ENCODE peak calls at places on chromosome 16, in six cellular contexts. T is heart right ventricle; L is stimulated activated CD8-positive, alpha-beta memory T cell treated with anti-CD3 and anti-CD28 coated beads, Interleukin-7, amount 100 ng/mL, for 1 hour; E is DMS153; H is NCI-H345; X is foreskin keratinocyte. W is an unnamed sample.

GRCh38 chr16:57810197-57811024 is 8.1 kb upstream of the KIFC3 start:
- DNase-seq in H (peak; percentile 32), L (peak; percentile 53), X (peak; percentile 88), E (peak; percentile 59), T (peak; percentile 72), W (peak; percentile 89)

GRCh38 chr16:56988948-56989945 is at the start of gene NLRC5:
- DNase-seq in E (peak; percentile 51), L (peak; percentile 82), X (peak; percentile 68), H (peak; percentile 61), T (peak; percentile 85), W (peak; percentile 83)

GRCh38 chr16:76241735-76242134 is 35.5 kb upstream of the CNTNAP4 start:
- DNase-seq in H (no peak), T (no peak), L (no peak), X (no peak), E (no peak), W (no peak)

GRCh38 chr16:64144612-64145011 is 977.3 kb downstream of the CDH11 start:
- DNase-seq in X (no peak), T (no peak), E (no peak), H (no peak), L (no peak), W (no peak)

GRCh38 chr16:82671743-82672142 is 45.0 kb downstream of the CDH13 start:
- DNase-seq in L (no peak), X (no peak), E (no peak), T (no peak), H (no peak), W (no peak)

GRCh38 chr16:57422026-57422944 is 17.7 kb downstream of the CCL17 start:
- DNase-seq in E (peak; percentile 19), X (peak; percentile 36), H (peak; percentile 0), L (no peak), T (no peak), W (peak; percentile 53)

GRCh38 chr16:68416057-68417046 is 32.0 kb downstream of the SMPD3 start:
- DNase-seq in T (no peak), H (peak; percentile 80), E (peak; percentile 98), L (no peak), X (no peak), W (no peak)

GRCh38 chr16:86396318-86396882 is 113.9 kb upstream of the FOXF1 start:
- DNase-seq in T (no peak), L (no peak), E (no peak), H (no peak), X (no peak), W (peak; percentile 71)

GRCh38 chr16:88691924-88692560 is 5.7 kb upstream of the SNAI3 start:
- DNase-seq in H (no peak), E (no peak), X (no peak), T (no peak), L (no peak), W (no peak)

GRCh38 chr16:67514382-67514828 is 14.2 kb upstream of the RIPOR1 start:
- DNase-seq in T (peak; percentile 62), H (peak; percentile 61), X (peak; percentile 65), E (peak; percentile 56), L (peak; percentile 55), W (peak; percentile 68)

GRCh38 chr16:67936124-67936875 is at the start of gene PSMB10:
- DNase-seq in L (peak; percentile 42), T (peak; percentile 52), H (no peak), X (peak; percentile 63), E (no peak), W (peak; percentile 74)

GRCh38 chr16:57133911-57134310 is 41.5 kb downstream of the CPNE2 start:
- DNase-seq in X (no peak), T (no peak), E (no peak), L (no peak), H (no peak), W (no peak)

GRCh38 chr16:27480761-27481160 is 69.0 kb downstream of the GTF3C1 start:
- DNase-seq in H (no peak), L (no peak), T (no peak), X (no peak), E (no peak), W (no peak)

GRCh38 chr16:31214705-31215286 is 877 bp downstream of the TRIM72 start:
- DNase-seq in T (no peak), E (no peak), L (no peak), X (no peak), H (peak; percentile 27), W (no peak)

GRCh38 chr16:47966325-47966724 is 189.5 kb downstream of the ABCC12 start:
- DNase-seq in H (no peak), X (peak; percentile 76), T (no peak), E (no peak), L (no peak), W (no peak)

GRCh38 chr16:23134274-23134673 is 15.0 kb downstream of the USP31 start:
- DNase-seq in L (no peak), T (peak; percentile 58), E (peak; percentile 18), H (peak; percentile 39), X (no peak), W (peak; percentile 19)

GRCh38 chr16:23367988-23368387 is 65.9 kb downstream of the SCNN1B start:
- DNase-seq in T (no peak), E (no peak), H (no peak), L (no peak), X (no peak), W (no peak)

GRCh38 chr16:56401482-56401881 is 23.9 kb downstream of the AMFR start:
- DNase-seq in T (no peak), X (no peak), H (peak; percentile 81), E (no peak), L (no peak), W (no peak)

GRCh38 chr16:54936086-54936978 is 5.7 kb downstream of the IRX5 start:
- DNase-seq in L (no peak), X (peak; percentile 70), E (no peak), H (no peak), T (peak; percentile 35), W (no peak)

GRCh38 chr16:54842743-54843423 is 87.8 kb upstream of the IRX5 start:
- DNase-seq in X (no peak), E (no peak), L (no peak), T (no peak), H (no peak), W (no peak)

GRCh38 chr16:84911490-84912216 is 91.9 kb downstream of the CRISPLD2 start:
- DNase-seq in X (no peak), L (no peak), E (no peak), T (no peak), H (no peak), W (no peak)

GRCh38 chr16:20507280-20507679 is 56.0 kb downstream of the ACSM2A start:
- DNase-seq in X (no peak), H (no peak), T (no peak), L (no peak), E (no peak), W (no peak)

GRCh38 chr16:85423631-85424030 is 189.5 kb upstream of the GSE1 start:
- DNase-seq in L (no peak), X (no peak), E (no peak), H (no peak), T (no peak), W (no peak)

GRCh38 chr16:84730406-84731106 is 30.8 kb downstream of the USP10 start:
- DNase-seq in T (no peak), H (peak; percentile 1), L (no peak), X (peak; percentile 86), E (peak; percentile 48), W (peak; percentile 91)

GRCh38 chr16:89422527-89422904 is 67.8 kb downstream of the ANKRD11 start:
- DNase-seq in L (no peak), E (no peak), X (no peak), T (no peak), H (no peak), W (peak; percentile 68)

GRCh38 chr16:89623511-89624232 is 10.2 kb downstream of the DPEP1 start:
- DNase-seq in L (no peak), H (no peak), E (no peak), X (no peak), T (no peak), W (no peak)

GRCh38 chr16:83015871-83016270 is 389.1 kb downstream of the CDH13 start:
- DNase-seq in E (no peak), T (no peak), L (no peak), X (peak; percentile 34), H (no peak), W (no peak)

GRCh38 chr16:2484898-2485508 is 10.1 kb downstream of the TBC1D24 start:
- DNase-seq in L (no peak), H (no peak), E (no peak), T (no peak), X (no peak), W (no peak)

GRCh38 chr16:58018803-58019202 is 6.8 kb upstream of the MMP15 start:
- DNase-seq in H (no peak), T (no peak), E (no peak), X (no peak), L (no peak), W (no peak)

GRCh38 chr16:66070140-66070887 is 296.2 kb upstream of the CDH5 start:
- DNase-seq in T (peak; percentile 68), H (peak; percentile 6), E (peak; percentile 12), L (no peak), X (no peak), W (no peak)

GRCh38 chr16:750454-750853 is 9.7 kb upstream of the CIAO3 start:
- DNase-seq in E (no peak), T (no peak), L (no peak), X (no peak), H (no peak), W (no peak)

GRCh38 chr16:4660454-4661007 is 32.8 kb upstream of the NUDT16L1 start:
- DNase-seq in H (peak; percentile 73), T (peak; percentile 55), L (peak; percentile 44), X (no peak), E (peak; percentile 72), W (peak; percentile 85)

GRCh38 chr16:30095166-30096078 is 591 bp downstream of the YPEL3 start:
- DNase-seq in L (no peak), X (no peak), H (no peak), E (no peak), T (peak; percentile 39), W (no peak)

GRCh38 chr16:85330694-85331188 is 218.5 kb upstream of the CIBAR2 start:
- DNase-seq in H (peak; percentile 45), E (peak; percentile 58), L (no peak), T (no peak), X (peak; percentile 27), W (peak; percentile 81)

GRCh38 chr16:68297908-68298307 is 12.8 kb downstream of the SLC7A6OS start:
- DNase-seq in E (no peak), T (no peak), L (no peak), X (peak; percentile 61), H (no peak), W (no peak)

GRCh38 chr16:58024347-58024672 is 1.2 kb upstream of the MMP15 start:
- DNase-seq in L (no peak), T (no peak), H (peak; percentile 17), E (no peak), X (no peak), W (no peak)

GRCh38 chr16:84941916-84942315 is 69.4 kb downstream of the ZDHHC7 start:
- DNase-seq in H (no peak), E (no peak), X (peak; percentile 65), T (no peak), L (no peak), W (peak; percentile 59)